ENCODE peak calls at places on chromosomes 4 and X, in five cellular contexts. B is stromal cell of bone marrow; L is natural killer cell treated with Interleukin-12 subunit alpha and Interleukin-12 subunit beta and Interleukin-15 and Interleukin-18, amount 100 ng/mL, for 72 hours; D is mammary epithelial cell; P is EL. C is an unnamed sample.

GRCh38 chrX:103845165-103845653 is 13.2 kb upstream of the RAB9B start:
- DNase-seq in B (peak; percentile 67), L (peak; percentile 63), D (peak; percentile 86), P (peak; percentile 83), C (peak; percentile 62)

GRCh38 chr4:6322761-6323566 is 53.3 kb downstream of the WFS1 start:
- DNase-seq in B (no peak), L (no peak), D (no peak), P (no peak), C (no peak)

GRCh38 chr4:112352736-112353135 is 55.6 kb downstream of the ALPK1 start:
- DNase-seq in B (no peak), L (no peak), D (no peak), P (no peak), C (no peak)

GRCh38 chrX:19705196-19705769 is 182.1 kb downstream of the SH3KBP1 start:
- DNase-seq in B (no peak), L (no peak), D (no peak), P (peak; percentile 30), C (no peak)

GRCh38 chrX:47146121-47146935 is 1.3 kb downstream of the RBM10 start:
- DNase-seq in B (no peak), L (no peak), D (no peak), P (no peak), C (no peak)

GRCh38 chr4:173091362-173091761 is 77.2 kb upstream of the GALNT7 start:
- DNase-seq in B (no peak), L (no peak), D (no peak), P (no peak), C (no peak)

GRCh38 chrX:136215559-136215958 is 35.6 kb downstream of the MAP7D3 start:
- DNase-seq in B (no peak), L (no peak), D (no peak), P (peak; percentile 40), C (no peak)

GRCh38 chr4:107442538-107443083 is 277.4 kb downstream of the PAPSS1 start:
- DNase-seq in B (no peak), L (no peak), D (no peak), P (no peak), C (no peak)

GRCh38 chrX:130402211-130402684 is 461 bp downstream of the RBMX2 start:
- DNase-seq in B (no peak), L (no peak), D (no peak), P (no peak), C (no peak)

GRCh38 chr4:40247350-40247749 is 50.5 kb downstream of the RHOH start:
- DNase-seq in B (no peak), L (peak; percentile 71), D (no peak), P (no peak), C (no peak)

GRCh38 chr4:128709268-128709667 is 100.2 kb upstream of the JADE1 start:
- DNase-seq in B (no peak), L (no peak), D (no peak), P (no peak), C (no peak)

GRCh38 chr4:26131053-26131452 is 189.8 kb upstream of the RBPJ start:
- DNase-seq in B (no peak), L (no peak), D (no peak), P (no peak), C (no peak)

GRCh38 chrX:45850775-45851433 is 650.2 kb upstream of the DIPK2B start:
- DNase-seq in B (no peak), L (peak; percentile 62), D (peak; percentile 44), P (peak; percentile 46), C (peak; percentile 8)

GRCh38 chr4:62644372-62644771 is 1444.2 kb downstream of the ADGRL3 start:
- DNase-seq in B (no peak), L (no peak), D (peak; percentile 33), P (no peak), C (peak; percentile 32)

GRCh38 chrX:39854772-39855747 is 242.7 kb downstream of the BCOR start:
- DNase-seq in B (no peak), L (peak; percentile 85), D (no peak), P (no peak), C (no peak)

GRCh38 chr4:7691992-7692391 is 247.7 kb downstream of the AFAP1 start:
- DNase-seq in B (no peak), L (no peak), D (no peak), P (no peak), C (no peak)

GRCh38 chr4:88628746-88629145 is 36.5 kb downstream of the HERC3 start:
- DNase-seq in B (peak; percentile 62), L (no peak), D (no peak), P (no peak), C (peak; percentile 7)

GRCh38 chr4:37765741-37766140 is 60.7 kb upstream of the PGM2 start:
- DNase-seq in B (no peak), L (no peak), D (no peak), P (no peak), C (no peak)

GRCh38 chr4:85522836-85523235 is 47.9 kb downstream of the ARHGAP24 start:
- DNase-seq in B (no peak), L (no peak), D (no peak), P (no peak), C (peak; percentile 5)

GRCh38 chr4:7411491-7411890 is 23.2 kb downstream of the PSAPL1 start:
- DNase-seq in B (no peak), L (no peak), D (no peak), P (no peak), C (no peak)

GRCh38 chr4:113584407-113585150 is 177.0 kb downstream of the CAMK2D start:
- DNase-seq in B (peak; percentile 68), L (no peak), D (no peak), P (peak; percentile 75), C (peak; percentile 41)

GRCh38 chr4:52037730-52038108 is 380 bp downstream of the SGCB start:
- DNase-seq in B (no peak), L (peak; percentile 61), D (peak; percentile 31), P (peak; percentile 35), C (peak; percentile 19)

GRCh38 chr4:118834960-118835895 is 698 bp downstream of the SEC24D start:
- DNase-seq in B (peak; percentile 89), L (peak; percentile 65), D (peak; percentile 90), P (peak; percentile 89), C (peak; percentile 80)

GRCh38 chr4:61922766-61923165 is 722.6 kb downstream of the ADGRL3 start:
- DNase-seq in B (no peak), L (no peak), D (no peak), P (no peak), C (no peak)

GRCh38 chr4:183287309-183287659 is 32.8 kb downstream of the CLDN22 start:
- DNase-seq in B (no peak), L (no peak), D (no peak), P (no peak), C (no peak)

GRCh38 chr4:101050088-101050835 is 297.1 kb downstream of the PPP3CA start:
- DNase-seq in B (no peak), L (no peak), D (no peak), P (no peak), C (no peak)

GRCh38 chr4:153731239-153731638 is 28.6 kb downstream of the RNF175 start:
- DNase-seq in B (peak; percentile 72), L (no peak), D (peak; percentile 92), P (peak; percentile 65), C (peak; percentile 76)

GRCh38 chr4:169689681-169690080 is 68.1 kb downstream of the HPF1 start:
- DNase-seq in B (no peak), L (no peak), D (no peak), P (no peak), C (no peak)

GRCh38 chr4:160745126-160745525 is 1418.7 kb downstream of the FSTL5 start:
- DNase-seq in B (no peak), L (no peak), D (no peak), P (no peak), C (no peak)

GRCh38 chr4:54498661-54499111 is 159.1 kb upstream of the KIT start:
- DNase-seq in B (peak; percentile 68), L (no peak), D (peak; percentile 71), P (peak; percentile 87), C (peak; percentile 42)

GRCh38 chr4:112279025-112279881 is 6.5 kb downstream of the TIFA start:
- DNase-seq in B (no peak), L (no peak), D (no peak), P (no peak), C (no peak)

GRCh38 chr4:8410641-8411271 is 29.8 kb downstream of the ACOX3 start:
- DNase-seq in B (no peak), L (peak; percentile 48), D (peak; percentile 33), P (peak; percentile 60), C (peak; percentile 72)

GRCh38 chr4:149699642-149700041 is 116.0 kb downstream of the IQCM start:
- DNase-seq in B (no peak), L (no peak), D (no peak), P (no peak), C (no peak)

GRCh38 chr4:61397174-61397573 is 197.0 kb downstream of the ADGRL3 start:
- DNase-seq in B (no peak), L (no peak), D (peak; percentile 16), P (no peak), C (no peak)

GRCh38 chr4:16169491-16169890 is 56.8 kb downstream of the TAPT1 start:
- DNase-seq in B (no peak), L (no peak), D (no peak), P (no peak), C (no peak)

GRCh38 chrX:40434443-40434842 is 146.3 kb upstream of the ATP6AP2 start:
- DNase-seq in B (no peak), L (no peak), D (no peak), P (no peak), C (no peak)

GRCh38 chr4:74152841-74153240 is 5.1 kb upstream of the MTHFD2L start:
- DNase-seq in B (no peak), L (no peak), D (no peak), P (no peak), C (peak; percentile 15)